ENCODE peak calls at places on chromosomes 1 and 21, in nine cellular contexts. One of them, this sample, is unnamed.

GRCh38 chr21:14545906-14546480 is at the start of gene SAMSN1:
- DNase-seq in body of pancreas: peak; percentile 13
- DNase-seq in tibial artery: no peak
- DNase-seq in PC-9: no peak
- DNase-seq in IMR-90: no peak
- DNase-seq in OCI-LY7: no peak
- DNase-seq in keratinocyte: no peak
- DNase-seq in pancreas: no peak
- DNase-seq in left ventricle myocardium inferior: no peak
- DNase-seq in this sample: no peak

GRCh38 chr1:203628185-203628996 is 1.8 kb downstream of the ATP2B4 start:
- DNase-seq in body of pancreas: peak; percentile 23
- DNase-seq in tibial artery: peak; percentile 68
- DNase-seq in PC-9: peak; percentile 79
- DNase-seq in IMR-90: peak; percentile 56
- DNase-seq in OCI-LY7: no peak
- DNase-seq in keratinocyte: no peak
- DNase-seq in pancreas: peak; percentile 75
- DNase-seq in left ventricle myocardium inferior: peak; percentile 30
- DNase-seq in this sample: peak; percentile 58

GRCh38 chr1:1374068-1374860 is 743 bp downstream of the AURKAIP1 start:
- DNase-seq in body of pancreas: no peak
- DNase-seq in tibial artery: no peak
- DNase-seq in PC-9: no peak
- DNase-seq in IMR-90: no peak
- DNase-seq in OCI-LY7: peak; percentile 46
- DNase-seq in keratinocyte: no peak
- DNase-seq in pancreas: peak; percentile 84
- DNase-seq in left ventricle myocardium inferior: no peak
- DNase-seq in this sample: no peak

GRCh38 chr1:161166669-161167548 is 683 bp downstream of the PPOX start:
- DNase-seq in body of pancreas: no peak
- DNase-seq in tibial artery: no peak
- DNase-seq in PC-9: no peak
- DNase-seq in IMR-90: no peak
- DNase-seq in OCI-LY7: peak; percentile 37
- DNase-seq in keratinocyte: no peak
- DNase-seq in pancreas: peak; percentile 52
- DNase-seq in left ventricle myocardium inferior: no peak
- DNase-seq in this sample: no peak

GRCh38 chr1:41072051-41072450 is 50.5 kb upstream of the SLFNL1 start:
- DNase-seq in body of pancreas: no peak
- DNase-seq in tibial artery: no peak
- DNase-seq in PC-9: no peak
- DNase-seq in IMR-90: peak; percentile 61
- DNase-seq in OCI-LY7: no peak
- DNase-seq in keratinocyte: no peak
- DNase-seq in pancreas: no peak
- DNase-seq in left ventricle myocardium inferior: no peak
- DNase-seq in this sample: no peak

GRCh38 chr21:42627527-42628289 is 25.7 kb upstream of the PDE9A start:
- DNase-seq in body of pancreas: no peak
- DNase-seq in tibial artery: no peak
- DNase-seq in PC-9: no peak
- DNase-seq in IMR-90: no peak
- DNase-seq in OCI-LY7: no peak
- DNase-seq in keratinocyte: no peak
- DNase-seq in pancreas: no peak
- DNase-seq in left ventricle myocardium inferior: peak; percentile 82
- DNase-seq in this sample: no peak

GRCh38 chr1:109873278-109874175 is 37.1 kb upstream of the CSF1 start:
- DNase-seq in body of pancreas: no peak
- DNase-seq in tibial artery: no peak
- DNase-seq in PC-9: peak; percentile 57
- DNase-seq in IMR-90: peak; percentile 29
- DNase-seq in OCI-LY7: no peak
- DNase-seq in keratinocyte: no peak
- DNase-seq in pancreas: no peak
- DNase-seq in left ventricle myocardium inferior: no peak
- DNase-seq in this sample: no peak

GRCh38 chr1:93525431-93525830 is 77.5 kb downstream of the FNBP1L start:
- DNase-seq in body of pancreas: no peak
- DNase-seq in tibial artery: no peak
- DNase-seq in PC-9: no peak
- DNase-seq in IMR-90: no peak
- DNase-seq in OCI-LY7: no peak
- DNase-seq in keratinocyte: no peak
- DNase-seq in pancreas: no peak
- DNase-seq in left ventricle myocardium inferior: no peak
- DNase-seq in this sample: no peak

GRCh38 chr1:154154534-154155181 is at the start of gene NUP210L:
- DNase-seq in body of pancreas: peak; percentile 81
- DNase-seq in tibial artery: peak; percentile 71
- DNase-seq in PC-9: no peak
- DNase-seq in IMR-90: peak; percentile 89
- DNase-seq in OCI-LY7: no peak
- DNase-seq in keratinocyte: no peak
- DNase-seq in pancreas: peak; percentile 67
- DNase-seq in left ventricle myocardium inferior: peak; percentile 92
- DNase-seq in this sample: peak; percentile 84

GRCh38 chr1:154158307-154159125 is 3.6 kb upstream of the NUP210L start:
- DNase-seq in body of pancreas: no peak
- DNase-seq in tibial artery: no peak
- DNase-seq in PC-9: no peak
- DNase-seq in IMR-90: no peak
- DNase-seq in OCI-LY7: peak; percentile 21
- DNase-seq in keratinocyte: no peak
- DNase-seq in pancreas: no peak
- DNase-seq in left ventricle myocardium inferior: no peak
- DNase-seq in this sample: no peak

GRCh38 chr1:154154053-154154452 is 820 bp downstream of the NUP210L start:
- DNase-seq in body of pancreas: no peak
- DNase-seq in tibial artery: no peak
- DNase-seq in PC-9: no peak
- DNase-seq in IMR-90: no peak
- DNase-seq in OCI-LY7: no peak
- DNase-seq in keratinocyte: no peak
- DNase-seq in pancreas: no peak
- DNase-seq in left ventricle myocardium inferior: no peak
- DNase-seq in this sample: no peak

GRCh38 chr1:154157520-154158306 is 2.8 kb upstream of the NUP210L start:
- DNase-seq in body of pancreas: no peak
- DNase-seq in tibial artery: no peak
- DNase-seq in PC-9: no peak
- DNase-seq in IMR-90: peak; percentile 31
- DNase-seq in OCI-LY7: peak; percentile 75
- DNase-seq in keratinocyte: no peak
- DNase-seq in pancreas: no peak
- DNase-seq in left ventricle myocardium inferior: no peak
- DNase-seq in this sample: peak; percentile 52

GRCh38 chr1:154155282-154155681 is 409 bp upstream of the NUP210L start:
- DNase-seq in body of pancreas: no peak
- DNase-seq in tibial artery: peak; percentile 52
- DNase-seq in PC-9: no peak
- DNase-seq in IMR-90: peak; percentile 72
- DNase-seq in OCI-LY7: no peak
- DNase-seq in keratinocyte: no peak
- DNase-seq in pancreas: no peak
- DNase-seq in left ventricle myocardium inferior: no peak
- DNase-seq in this sample: peak; percentile 51
- H3K4me1 ChIP-seq in body of pancreas: peaks cover 15% of the 10 kb centered on the region
- H3K4me1 ChIP-seq in tibial artery: no peaks in the 10 kb centered on the region
- H3K4me1 ChIP-seq in PC-9: no peaks in the 10 kb centered on the region
- H3K4me1 ChIP-seq in IMR-90: peaks cover 10% of the 10 kb centered on the region
- H3K4me1 ChIP-seq in OCI-LY7: peaks cover 24% of the 10 kb centered on the region
- H3K4me1 ChIP-seq in keratinocyte: no peaks in the 10 kb centered on the region
- H3K4me1 ChIP-seq in pancreas: no peaks in the 10 kb centered on the region
- H3K4me1 ChIP-seq in left ventricle myocardium inferior: peaks cover 51% of the 10 kb centered on the region
- H3K4me1 ChIP-seq in this sample: peaks cover 6% of the 10 kb centered on the region

GRCh38 chr1:8197493-8198282 is 120.2 kb upstream of the SLC45A1 start:
- DNase-seq in body of pancreas: peak; percentile 67
- DNase-seq in tibial artery: peak; percentile 63
- DNase-seq in PC-9: peak; percentile 85
- DNase-seq in IMR-90: peak; percentile 97
- DNase-seq in OCI-LY7: no peak
- DNase-seq in keratinocyte: peak; percentile 91
- DNase-seq in pancreas: no peak
- DNase-seq in left ventricle myocardium inferior: peak; percentile 51
- DNase-seq in this sample: peak; percentile 84
- H3K4me1 ChIP-seq in body of pancreas: peaks cover 25% of the 10 kb centered on the region
- H3K4me1 ChIP-seq in tibial artery: no peaks in the 10 kb centered on the region
- H3K4me1 ChIP-seq in PC-9: peaks cover 89% of the 10 kb centered on the region
- H3K4me1 ChIP-seq in IMR-90: peaks cover 29% of the 10 kb centered on the region
- H3K4me1 ChIP-seq in OCI-LY7: no peaks in the 10 kb centered on the region
- H3K4me1 ChIP-seq in keratinocyte: peaks cover 36% of the 10 kb centered on the region
- H3K4me1 ChIP-seq in pancreas: peaks cover 6% of the 10 kb centered on the region
- H3K4me1 ChIP-seq in left ventricle myocardium inferior: peaks cover 34% of the 10 kb centered on the region
- H3K4me1 ChIP-seq in this sample: peaks cover 21% of the 10 kb centered on the region

GRCh38 chr1:51560034-51560433 is 41.0 kb upstream of the EPS15 start:
- DNase-seq in body of pancreas: no peak
- DNase-seq in tibial artery: no peak
- DNase-seq in PC-9: no peak
- DNase-seq in IMR-90: no peak
- DNase-seq in OCI-LY7: no peak
- DNase-seq in keratinocyte: no peak
- DNase-seq in pancreas: no peak
- DNase-seq in left ventricle myocardium inferior: no peak
- DNase-seq in this sample: no peak

GRCh38 chr1:51558375-51558924 is 39.4 kb upstream of the EPS15 start:
- DNase-seq in body of pancreas: no peak
- DNase-seq in tibial artery: no peak
- DNase-seq in PC-9: peak; percentile 99
- DNase-seq in IMR-90: peak; percentile 47
- DNase-seq in OCI-LY7: no peak
- DNase-seq in keratinocyte: peak; percentile 88
- DNase-seq in pancreas: no peak
- DNase-seq in left ventricle myocardium inferior: no peak
- DNase-seq in this sample: no peak

GRCh38 chr1:51557168-51557567 is 38.1 kb upstream of the EPS15 start:
- DNase-seq in body of pancreas: no peak
- DNase-seq in tibial artery: no peak
- DNase-seq in PC-9: no peak
- DNase-seq in IMR-90: no peak
- DNase-seq in OCI-LY7: no peak
- DNase-seq in keratinocyte: no peak
- DNase-seq in pancreas: no peak
- DNase-seq in left ventricle myocardium inferior: no peak
- DNase-seq in this sample: no peak

GRCh38 chr1:51559501-51559900 is 40.4 kb upstream of the EPS15 start:
- DNase-seq in body of pancreas: no peak
- DNase-seq in tibial artery: no peak
- DNase-seq in PC-9: no peak
- DNase-seq in IMR-90: no peak
- DNase-seq in OCI-LY7: no peak
- DNase-seq in keratinocyte: no peak
- DNase-seq in pancreas: no peak
- DNase-seq in left ventricle myocardium inferior: no peak
- DNase-seq in this sample: no peak

DNA sequence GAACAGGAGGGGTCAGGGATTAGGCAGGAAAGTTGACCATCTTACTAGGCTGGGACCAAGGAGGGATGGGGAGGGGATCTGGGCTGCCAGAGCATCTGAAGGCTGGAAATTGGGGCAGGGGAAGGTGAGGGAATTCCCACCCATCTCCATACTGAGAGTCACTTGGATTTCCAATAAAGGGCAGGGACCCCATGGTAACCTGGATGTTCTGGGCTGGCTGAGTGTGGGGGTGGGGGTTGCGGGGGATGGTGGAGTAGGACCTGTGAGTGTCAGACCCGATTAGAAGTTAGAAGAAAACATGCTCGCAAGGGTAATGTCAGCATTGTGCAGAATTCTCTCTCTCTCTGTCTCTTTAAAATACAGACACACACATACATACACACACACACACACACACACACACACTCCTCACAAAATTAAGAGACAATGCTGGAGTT is 40.0 kb upstream of the EPS15 start:
- DNase-seq in body of pancreas: no peak
- DNase-seq in tibial artery: no peak
- DNase-seq in PC-9: no peak
- DNase-seq in IMR-90: no peak
- DNase-seq in OCI-LY7: no peak
- DNase-seq in keratinocyte: no peak
- DNase-seq in pancreas: no peak
- DNase-seq in left ventricle myocardium inferior: no peak
- DNase-seq in this sample: no peak
- H3K4me1 ChIP-seq in body of pancreas: peaks cover 2% of the 10 kb centered on the region
- H3K4me1 ChIP-seq in tibial artery: no peaks in the 10 kb centered on the region
- H3K4me1 ChIP-seq in PC-9: peaks cover 70% of the 10 kb centered on the region
- H3K4me1 ChIP-seq in IMR-90: peaks cover 3% of the 10 kb centered on the region
- H3K4me1 ChIP-seq in OCI-LY7: no peaks in the 10 kb centered on the region
- H3K4me1 ChIP-seq in keratinocyte: peaks cover 31% of the 10 kb centered on the region
- H3K4me1 ChIP-seq in pancreas: no peaks in the 10 kb centered on the region
- H3K4me1 ChIP-seq in left ventricle myocardium inferior: peaks cover 33% of the 10 kb centered on the region
- H3K4me1 ChIP-seq in this sample: peaks cover under 1% of the 10 kb centered on the region

DNA sequence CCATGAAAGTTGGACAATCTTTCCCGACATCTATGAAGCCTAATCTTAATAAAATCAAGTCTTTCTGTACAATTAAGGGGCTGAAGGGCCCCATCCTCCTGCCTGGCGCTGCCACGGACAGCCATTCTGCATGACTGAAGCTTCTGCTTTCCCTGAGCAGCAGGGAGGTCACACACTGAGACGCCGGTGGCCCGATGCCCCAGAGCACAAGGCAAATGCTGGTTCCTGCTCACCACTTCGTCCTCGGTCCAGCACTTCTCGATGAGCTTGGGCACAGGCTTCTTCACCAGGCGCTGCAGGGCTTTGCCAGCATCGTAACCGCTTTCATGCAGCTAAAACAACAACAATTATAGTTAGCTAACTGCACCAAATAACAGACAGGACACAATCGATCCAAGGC is 147.8 kb downstream of the SLC45A1 start:
- DNase-seq in body of pancreas: no peak
- DNase-seq in tibial artery: no peak
- DNase-seq in PC-9: no peak
- DNase-seq in IMR-90: no peak
- DNase-seq in OCI-LY7: peak; percentile 40
- DNase-seq in keratinocyte: no peak
- DNase-seq in pancreas: no peak
- DNase-seq in left ventricle myocardium inferior: no peak
- DNase-seq in this sample: no peak
- H3K4me1 ChIP-seq in body of pancreas: peaks cover 47% of the 10 kb centered on the region
- H3K4me1 ChIP-seq in tibial artery: no peaks in the 10 kb centered on the region
- H3K4me1 ChIP-seq in PC-9: peaks cover 7% of the 10 kb centered on the region
- H3K4me1 ChIP-seq in IMR-90: peaks cover 33% of the 10 kb centered on the region
- H3K4me1 ChIP-seq in OCI-LY7: peaks cover 80% of the 10 kb centered on the region
- H3K4me1 ChIP-seq in keratinocyte: peaks cover 17% of the 10 kb centered on the region
- H3K4me1 ChIP-seq in pancreas: peaks cover 18% of the 10 kb centered on the region
- H3K4me1 ChIP-seq in left ventricle myocardium inferior: peaks cover 56% of the 10 kb centered on the region
- H3K4me1 ChIP-seq in this sample: peaks cover 10% of the 10 kb centered on the region

This sample was measured in lung.